ENCODE peak calls at places on chromosome 18, in six cellular contexts. J is HepG2, D is upper lobe of left lung, H is GM12878, G is K562, B is A549. C is an unnamed sample.

GRCh38 chr18:59795882-59796281 is 98.7 kb upstream of the CCBE1 start:
- ATAC-seq in J (no peak), D (no peak), H (no peak), G (no peak), B (no peak), C (no peak)

GRCh38 chr18:69128978-69129377 is 271.7 kb upstream of the DOK6 start:
- ATAC-seq in J (no peak), D (no peak), H (no peak), G (no peak), B (no peak), C (no peak)

GRCh38 chr18:58101291-58101706 is 57.3 kb downstream of the NEDD4L start:
- ATAC-seq in J (no peak), D (no peak), H (peak; percentile 73), G (no peak), B (no peak), C (no peak)

GRCh38 chr18:62795813-62796212 is 80.5 kb downstream of the PHLPP1 start:
- ATAC-seq in J (peak; percentile 27), D (no peak), H (no peak), G (no peak), B (no peak), C (no peak)

GRCh38 chr18:9067823-9068222 is 34.7 kb upstream of the NDUFV2 start:
- ATAC-seq in J (no peak), D (no peak), H (no peak), G (no peak), B (no peak), C (no peak)

GRCh38 chr18:47175283-47175894 is 775 bp downstream of the IER3IP1 start:
- ATAC-seq in J (peak; percentile 51), D (peak; percentile 27), H (peak; percentile 35), G (peak; percentile 46), B (peak; percentile 10), C (no peak)

GRCh38 chr18:63105636-63106316 is 213.8 kb downstream of the BCL2 start:
- ATAC-seq in J (no peak), D (no peak), H (peak; percentile 81), G (no peak), B (no peak), C (no peak)

GRCh38 chr18:35076126-35076525 is 34.9 kb downstream of the MAPRE2 start:
- ATAC-seq in J (no peak), D (no peak), H (no peak), G (no peak), B (no peak), C (no peak)

GRCh38 chr18:54926593-54927297 is 32.5 kb downstream of the CCDC68 start:
- ATAC-seq in J (no peak), D (no peak), H (no peak), G (no peak), B (no peak), C (no peak)

GRCh38 chr18:62846334-62846733 is 131.0 kb downstream of the PHLPP1 start:
- ATAC-seq in J (no peak), D (no peak), H (peak; percentile 26), G (no peak), B (no peak), C (no peak)

GRCh38 chr18:6876646-6877045 is 147.1 kb downstream of the ARHGAP28 start:
- ATAC-seq in J (no peak), D (no peak), H (no peak), G (no peak), B (no peak), C (no peak)

GRCh38 chr18:50805732-50806131 is 14.1 kb downstream of the MRO start:
- ATAC-seq in J (no peak), D (no peak), H (no peak), G (peak; percentile 60), B (no peak), C (no peak)

GRCh38 chr18:79944746-79945117 is 6.7 kb downstream of the SLC66A2 start:
- ATAC-seq in J (no peak), D (no peak), H (peak; percentile 30), G (no peak), B (no peak), C (no peak)

GRCh38 chr18:22230403-22231042 is 61.1 kb downstream of the GATA6 start:
- ATAC-seq in J (no peak), D (no peak), H (no peak), G (no peak), B (peak; percentile 39), C (no peak)

GRCh38 chr18:60534539-60534938 is 162.0 kb upstream of the MC4R start:
- ATAC-seq in J (no peak), D (no peak), H (no peak), G (no peak), B (no peak), C (no peak)

GRCh38 chr18:49016648-49017539 is 66.1 kb upstream of the SMAD7 start:
- ATAC-seq in J (peak; percentile 62), D (peak; percentile 42), H (peak; percentile 28), G (peak; percentile 65), B (peak; percentile 75), C (peak; percentile 74)

GRCh38 chr18:45026162-45026561 is 345.5 kb downstream of the SETBP1 start:
- ATAC-seq in J (no peak), D (no peak), H (peak; percentile 42), G (no peak), B (no peak), C (no peak)

GRCh38 chr18:26487437-26487836 is 60.9 kb downstream of the KCTD1 start:
- ATAC-seq in J (peak; percentile 14), D (no peak), H (peak; percentile 99), G (no peak), B (peak; percentile 66), C (no peak)

GRCh38 chr18:33804258-33804657 is 226.2 kb downstream of the ASXL3 start:
- ATAC-seq in J (no peak), D (no peak), H (no peak), G (no peak), B (no peak), C (no peak)

GRCh38 chr18:63040788-63041410 is 278.7 kb downstream of the BCL2 start:
- ATAC-seq in J (no peak), D (no peak), H (peak; percentile 83), G (no peak), B (no peak), C (no peak)

GRCh38 chr18:79543861-79544385 is 135.7 kb upstream of the CTDP1 start:
- ATAC-seq in J (peak; percentile 16), D (no peak), H (no peak), G (no peak), B (no peak), C (no peak)

GRCh38 chr18:51032193-51032592 is 2.2 kb downstream of the SMAD4 start:
- ATAC-seq in J (no peak), D (no peak), H (no peak), G (no peak), B (no peak), C (no peak)

GRCh38 chr18:64037812-64038414 is 68.0 kb downstream of the SERPINB8 start:
- ATAC-seq in J (peak; percentile 70), D (no peak), H (peak; percentile 91), G (no peak), B (no peak), C (no peak)

DNA sequence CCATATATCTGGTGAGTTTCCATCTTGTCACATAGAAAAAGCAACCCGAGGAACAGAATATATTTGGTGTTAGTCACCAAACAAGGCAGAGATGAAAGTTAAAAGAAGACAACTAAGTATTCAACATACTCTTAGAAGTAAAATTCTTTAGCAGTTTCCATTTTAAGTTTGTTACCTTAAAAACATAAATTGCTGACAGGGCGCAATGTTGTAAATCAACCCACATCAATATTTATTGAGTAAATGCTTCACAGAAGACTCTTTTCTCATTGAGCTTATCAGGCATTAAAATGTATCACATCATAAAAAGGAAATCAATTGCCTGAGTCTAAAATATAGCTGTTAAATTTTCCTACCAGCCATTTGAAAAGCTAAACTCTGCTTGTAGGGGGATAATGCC is 603.0 kb downstream of the FBXO15 start:
- ATAC-seq in J (no peak), D (no peak), H (no peak), G (no peak), B (no peak), C (no peak)
- TF ChIP-seq EP300 in J (no peak), D (no peak), H (no peak), G (no peak), B (no peak), C (no peak)

DNA sequence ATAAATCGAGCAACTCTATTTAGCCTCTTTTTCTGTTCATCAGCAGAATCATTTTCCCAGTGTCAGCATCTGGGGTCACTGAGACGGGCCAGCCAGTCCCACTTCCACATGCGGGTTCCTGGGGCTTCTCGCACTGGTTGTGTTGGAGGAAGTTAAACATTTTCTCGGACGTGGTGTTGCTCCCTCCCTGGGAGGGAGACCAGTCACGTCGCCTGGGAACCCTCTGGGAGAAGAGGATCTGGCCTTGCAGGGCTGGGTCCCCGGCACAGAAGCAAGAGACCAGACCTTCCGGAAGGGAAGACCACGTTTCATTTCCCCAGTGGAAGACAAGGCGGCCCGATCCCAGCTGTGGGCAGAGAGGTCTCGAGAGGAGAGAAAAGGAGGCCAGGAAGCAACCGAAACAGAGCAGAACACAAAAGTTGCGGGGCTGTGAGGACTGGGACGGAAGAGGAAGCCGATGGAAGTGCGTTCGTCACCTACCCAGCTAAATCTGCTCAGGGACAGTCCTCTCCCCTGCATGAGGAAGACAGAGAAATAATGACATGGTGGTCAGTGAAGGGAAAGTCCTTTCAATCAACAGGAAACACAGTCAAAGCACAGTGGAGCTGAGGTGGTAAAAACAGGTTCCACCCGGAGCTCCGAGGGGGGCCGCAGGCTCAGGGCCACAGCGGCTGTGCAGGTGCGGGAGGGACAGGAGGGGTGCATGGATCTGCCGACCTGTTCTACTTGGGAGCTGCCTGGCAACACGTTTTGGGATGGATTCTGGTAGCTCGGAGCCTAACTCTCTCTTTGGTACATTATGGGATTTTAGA is 144.4 kb downstream of the MBP start:
- ATAC-seq in J (no peak), D (no peak), H (no peak), G (no peak), B (no peak), C (peak; percentile 34)
- H3K4me3 ChIP-seq in J (no peak overlapping the region), D (no peak overlapping the region), H (no peak overlapping the region), G (no peak overlapping the region), B (no peak overlapping the region), C (no peak overlapping the region)

GRCh38 chr18:46173393-46174316 is 69.5 kb downstream of the HAUS1 start:
- ATAC-seq in J (peak; percentile 91), D (peak; percentile 99), H (peak; percentile 89), G (peak; percentile 92), B (peak; percentile 94), C (peak; percentile 96)
- TF ChIP-seq EP300 in J (no peak), D (no peak), H (no peak), G (peak; percentile 22), B (peak; percentile 2), C (no peak)

GRCh38 chr18:28163201-28163778 is 13.6 kb downstream of the CDH2 start:
- ATAC-seq in J (no peak), D (no peak), H (no peak), G (no peak), B (no peak), C (no peak)

GRCh38 chr18:28167835-28168349 is 9.0 kb downstream of the CDH2 start:
- ATAC-seq in J (peak; percentile 94), D (no peak), H (peak; percentile 58), G (no peak), B (no peak), C (no peak)

GRCh38 chr18:28171837-28172236 is 5.1 kb downstream of the CDH2 start:
- ATAC-seq in J (no peak), D (no peak), H (no peak), G (no peak), B (no peak), C (no peak)

GRCh38 chr18:28164772-28165483 is 12.0 kb downstream of the CDH2 start:
- ATAC-seq in J (no peak), D (no peak), H (no peak), G (no peak), B (no peak), C (no peak)

GRCh38 chr18:28168725-28169124 is 8.2 kb downstream of the CDH2 start:
- ATAC-seq in J (no peak), D (no peak), H (peak; percentile 77), G (no peak), B (no peak), C (no peak)
- H3K4me3 ChIP-seq in J (no peak overlapping the region), D (no peak overlapping the region), H (no peak overlapping the region), G (no peak overlapping the region), B (no peak overlapping the region), C (no peak overlapping the region)